ENCODE peak calls at places on chromosomes 6 and 20, in nine cellular contexts. H, T, W, L, X, J, I, B and P are unnamed samples.

GRCh38 chr20:7851031-7851490 is 89.2 kb downstream of the HAO1 start:
- DNase-seq in H (no peak), T (no peak), W (no peak), L (no peak), X (no peak), J (no peak), I (no peak), B (no peak), P (no peak)

GRCh38 chr6:14616611-14617010 is 499.0 kb downstream of the CD83 start:
- DNase-seq in H (no peak), T (no peak), W (no peak), L (peak), X (no peak), J (no peak), I (no peak), B (no peak), P (no peak)

GRCh38 chr6:68575765-68576439 is 59.2 kb upstream of the ADGRB3 start:
- DNase-seq in H (no peak), T (no peak), W (peak), L (peak), X (no peak), J (peak), I (peak), B (no peak), P (no peak)

GRCh38 chr6:21899708-21900107 is 306.2 kb downstream of the SOX4 start:
- DNase-seq in H (no peak), T (no peak), W (no peak), L (no peak), X (no peak), J (no peak), I (no peak), B (no peak), P (no peak)

GRCh38 chr6:141105481-141105880 is 1027.2 kb upstream of the GJE1 start:
- DNase-seq in H (no peak), T (no peak), W (peak), L (no peak), X (no peak), J (no peak), I (peak), B (no peak), P (no peak)

GRCh38 chr6:136117081-136117480 is 133.0 kb downstream of the MTFR2 start:
- DNase-seq in H (no peak), T (no peak), W (no peak), L (no peak), X (no peak), J (no peak), I (no peak), B (no peak), P (no peak)

GRCh38 chr6:22251331-22251730 is 45.5 kb downstream of the PRL start:
- DNase-seq in H (no peak), T (no peak), W (no peak), L (no peak), X (no peak), J (no peak), I (no peak), B (no peak), P (peak)

GRCh38 chr20:50464026-50464724 is 46.0 kb upstream of the PTPN1 start:
- DNase-seq in H (peak), T (peak), W (no peak), L (peak), X (peak), J (peak), I (peak), B (peak), P (peak)

GRCh38 chr6:43671801-43672690 is 15.5 kb downstream of the MRPS18A start:
- DNase-seq in H (no peak), T (no peak), W (no peak), L (no peak), X (peak), J (no peak), I (no peak), B (no peak), P (no peak)

GRCh38 chr20:13331536-13331935 is 110.5 kb downstream of the ISM1 start:
- DNase-seq in H (no peak), T (no peak), W (no peak), L (no peak), X (no peak), J (no peak), I (no peak), B (no peak), P (no peak)

GRCh38 chr6:105569706-105570105 is 166.8 kb upstream of the PREP start:
- DNase-seq in H (peak), T (no peak), W (no peak), L (no peak), X (no peak), J (no peak), I (no peak), B (no peak), P (no peak)

GRCh38 chr20:50395258-50395729 is 114.9 kb upstream of the PTPN1 start:
- DNase-seq in H (no peak), T (no peak), W (peak), L (no peak), X (peak), J (no peak), I (no peak), B (no peak), P (no peak)

GRCh38 chr20:24779166-24779565 is 169.9 kb upstream of the CST7 start:
- DNase-seq in H (peak), T (no peak), W (no peak), L (no peak), X (peak), J (no peak), I (no peak), B (no peak), P (no peak)

GRCh38 chr6:122752990-122753687 is 26.4 kb upstream of the FABP7 start:
- DNase-seq in H (no peak), T (no peak), W (no peak), L (no peak), X (no peak), J (no peak), I (no peak), B (no peak), P (no peak)

GRCh38 chr20:61130156-61130555 is 121.9 kb upstream of the CDH4 start:
- DNase-seq in H (no peak), T (no peak), W (no peak), L (no peak), X (no peak), J (no peak), I (no peak), B (no peak), P (no peak)

GRCh38 chr6:79810153-79810806 is 137.1 kb downstream of the ELOVL4 start:
- DNase-seq in H (no peak), T (no peak), W (no peak), L (no peak), X (no peak), J (peak), I (peak), B (peak), P (no peak)